ENCODE peak calls at places on chromosome 14, in five cellular contexts. X is MM.1S, Y is hepatocyte, H is PC-3, Q is HCT116. A is an unnamed sample.

GRCh38 chr14:99067927-99068326 is 204.1 kb downstream of the BCL11B start:
- DNase-seq in Y (no peak), Q (no peak), H (no peak), X (no peak), A (no peak)

GRCh38 chr14:91063119-91063518 is 2.7 kb upstream of the RPS6KA5 start:
- DNase-seq in Y (no peak), Q (no peak), H (peak), X (peak), A (no peak)

GRCh38 chr14:103690332-103690731 is 24.9 kb downstream of the XRCC3 start:
- DNase-seq in Q (no peak), Y (no peak), H (no peak), X (no peak), A (no peak)

GRCh38 chr14:104593241-104593701 is 11.3 kb downstream of the TMEM179 start:
- DNase-seq in Q (no peak), H (no peak), Y (no peak), X (no peak), A (no peak)

GRCh38 chr14:97380539-97380941 is 583.4 kb downstream of the VRK1 start:
- DNase-seq in H (peak), X (no peak), Q (peak), Y (peak), A (no peak)

GRCh38 chr14:23551266-23552028 is at the start of gene ZFHX2:
- DNase-seq in H (peak), Q (peak), X (peak), Y (peak), A (peak)

GRCh38 chr14:85527006-85527405 is 2.9 kb upstream of the FLRT2 start:
- DNase-seq in Q (no peak), H (peak), Y (no peak), X (no peak), A (no peak)

GRCh38 chr14:85439696-85440328 is 90.1 kb upstream of the FLRT2 start:
- DNase-seq in Y (no peak), Q (no peak), X (no peak), H (no peak), A (no peak)

GRCh38 chr14:53955671-53956426 is 776 bp downstream of the BMP4 start:
- DNase-seq in X (no peak), Y (peak), Q (no peak), H (no peak), A (peak)

GRCh38 chr14:99038401-99038800 is 233.6 kb downstream of the BCL11B start:
- DNase-seq in Q (no peak), X (no peak), Y (no peak), H (no peak), A (no peak)

GRCh38 chr14:42628591-42628990 is 1021.9 kb downstream of the LRFN5 start:
- DNase-seq in X (peak), H (no peak), Y (no peak), Q (no peak), A (no peak)

GRCh38 chr14:31026395-31027096 is 367 bp upstream of the STRN3 start:
- DNase-seq in X (peak), Y (peak), Q (peak), H (peak), A (peak)

GRCh38 chr14:70208380-70208779 is 19.6 kb upstream of the SLC8A3 start:
- DNase-seq in X (no peak), Q (no peak), H (no peak), Y (no peak), A (no peak)

GRCh38 chr14:56731187-56731586 is 79.1 kb downstream of the OTX2 start:
- DNase-seq in H (no peak), X (no peak), Q (no peak), Y (no peak), A (no peak)

DNA sequence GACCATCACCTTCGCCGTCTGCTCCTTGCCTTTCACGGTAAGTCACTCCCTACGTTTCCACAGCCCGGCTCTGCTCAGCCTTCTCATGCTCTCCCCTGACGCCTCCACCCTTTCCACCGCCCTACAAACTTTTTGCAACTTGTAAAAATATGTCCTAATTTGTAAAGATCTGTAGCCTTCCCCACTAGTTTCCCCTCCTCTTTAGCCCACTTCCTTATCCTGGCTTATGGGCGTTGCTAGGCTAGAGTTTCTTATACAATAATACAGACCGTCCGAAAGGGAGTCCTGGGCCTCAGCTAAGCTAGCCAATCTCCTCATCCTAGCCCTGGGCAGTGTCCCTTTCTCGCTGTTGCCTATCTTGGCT is 1.2 kb downstream of the PTGER2 start:
- DNase-seq in H (no peak), Q (no peak), X (no peak), Y (no peak), A (peak)
- H2AFZ ChIP-seq in H (no peak), Q (no peak), X (no peak), Y (peak), A (no peak)

DNA sequence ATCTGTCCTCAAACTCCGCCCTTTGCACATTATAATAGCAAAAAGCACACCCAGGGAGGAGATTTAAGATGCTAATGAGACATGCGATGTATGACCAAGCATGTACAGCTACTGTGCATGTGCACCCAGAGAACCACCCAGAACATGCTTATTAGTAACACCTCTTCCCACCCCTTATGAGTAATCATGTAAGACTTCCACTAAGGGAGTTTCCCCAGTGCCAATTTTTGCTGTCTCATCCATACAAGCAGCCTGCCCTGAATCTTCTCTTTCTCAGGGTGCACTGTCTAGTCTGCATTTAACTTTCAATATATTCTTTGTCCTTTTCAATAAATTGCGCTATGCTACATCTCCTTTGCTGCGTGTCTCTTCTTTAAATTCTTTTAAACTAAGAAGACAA is 830.0 kb upstream of the NOVA1 start:
- DNase-seq in H (peak), X (no peak), Q (no peak), Y (no peak), A (no peak)
- TF ChIP-seq EZH2phosphoT487 in H (no peak), X (no peak), Q (no peak), Y (no peak), A (no peak)

DNA sequence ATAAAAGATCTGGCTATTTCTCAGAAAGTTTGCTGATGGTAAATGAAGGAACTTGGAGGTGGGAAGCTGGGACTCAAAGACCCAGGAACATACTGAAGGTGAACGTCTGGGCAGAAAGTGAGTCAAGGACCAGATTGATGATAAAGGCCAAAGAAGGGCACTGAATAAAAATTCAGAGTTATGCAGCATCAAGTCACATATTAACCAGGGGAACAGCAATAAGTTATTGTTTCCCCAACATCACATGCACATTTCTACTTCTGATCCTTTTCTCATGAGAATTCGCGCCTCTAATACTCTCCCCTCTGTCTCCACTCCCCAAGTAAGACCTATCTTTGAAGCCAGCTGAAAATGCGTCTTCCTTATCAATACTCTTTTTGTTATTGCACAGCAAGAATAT is 71.8 kb upstream of the SLC35F4 start:
- DNase-seq in X (no peak), Y (no peak), Q (no peak), H (no peak), A (no peak)
- TF ChIP-seq CTCF in X (no peak), Y (no peak), Q (no peak), H (no peak), A (no peak)

GRCh38 chr14:100238419-100239199 is at the start of gene YY1:
- DNase-seq in X (peak), Y (peak), H (peak), Q (peak), A (peak)

GRCh38 chr14:100239840-100240724 is 1.1 kb downstream of the YY1 start:
- DNase-seq in Y (peak), X (peak), H (peak), Q (peak), A (peak)

GRCh38 chr14:100237735-100238418 is 1.1 kb upstream of the YY1 start:
- DNase-seq in X (peak), H (peak), Q (no peak), Y (peak), A (peak)

GRCh38 chr14:100240725-100241032 is 1.7 kb downstream of the YY1 start:
- DNase-seq in Y (no peak), Q (no peak), H (no peak), X (no peak), A (no peak)

DNA sequence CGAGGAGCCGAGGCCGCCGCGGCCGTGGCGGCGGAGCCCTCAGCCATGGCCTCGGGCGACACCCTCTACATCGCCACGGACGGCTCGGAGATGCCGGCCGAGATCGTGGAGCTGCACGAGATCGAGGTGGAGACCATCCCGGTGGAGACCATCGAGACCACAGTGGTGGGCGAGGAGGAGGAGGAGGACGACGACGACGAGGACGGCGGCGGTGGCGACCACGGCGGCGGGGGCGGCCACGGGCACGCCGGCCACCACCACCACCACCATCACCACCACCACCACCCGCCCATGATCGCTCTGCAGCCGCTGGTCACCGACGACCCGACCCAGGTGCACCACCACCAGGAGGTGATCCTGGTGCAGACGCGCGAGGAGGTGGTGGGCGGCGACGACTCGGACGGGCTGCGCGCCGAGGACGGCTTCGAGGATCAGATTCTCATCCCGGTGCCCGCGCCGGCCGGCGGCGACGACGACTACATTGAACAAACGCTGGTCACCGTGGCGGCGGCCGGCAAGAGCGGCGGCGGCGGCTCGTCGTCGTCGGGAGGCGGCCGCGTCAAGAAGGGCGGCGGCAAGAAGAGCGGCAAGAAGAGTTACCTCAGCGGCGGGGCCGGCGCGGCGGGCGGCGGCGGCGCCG is 376 bp downstream of the YY1 start:
- DNase-seq in Q (no peak), Y (peak), H (no peak), X (no peak), A (no peak)
- H2AFZ ChIP-seq in Q (no peak), Y (peak), H (no peak), X (no peak), A (no peak)

DNA sequence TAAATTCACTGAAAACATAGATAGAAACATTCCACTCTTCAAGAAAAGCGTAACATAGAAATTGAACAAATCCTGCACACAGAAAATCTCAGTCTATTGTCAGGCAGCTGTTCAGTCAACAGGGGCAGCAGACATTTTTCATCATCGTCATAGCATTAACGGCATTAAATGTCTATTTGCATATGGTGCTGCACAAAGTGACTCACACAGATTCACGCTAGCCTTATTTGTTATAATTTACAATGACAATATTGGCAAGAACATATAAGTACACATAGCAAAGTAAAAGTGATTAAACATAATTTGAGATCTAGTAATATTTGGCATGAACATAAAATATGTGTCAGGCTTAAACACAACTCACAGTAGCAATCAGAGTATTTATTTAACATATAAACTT is 95.7 kb downstream of the CEP128 start:
- DNase-seq in Y (no peak), Q (no peak), X (no peak), H (peak), A (no peak)
- TF ChIP-seq EZH2phosphoT487 in Y (no peak), Q (no peak), X (no peak), H (no peak), A (no peak)

GRCh38 chr14:39034481-39035296 is 68.3 kb downstream of the SEC23A start:
- DNase-seq in Q (no peak), Y (peak), H (peak), X (no peak), A (peak)
- TF ChIP-seq CTCF in Q (no peak), Y (peak), H (no peak), X (no peak), A (peak)

DNA sequence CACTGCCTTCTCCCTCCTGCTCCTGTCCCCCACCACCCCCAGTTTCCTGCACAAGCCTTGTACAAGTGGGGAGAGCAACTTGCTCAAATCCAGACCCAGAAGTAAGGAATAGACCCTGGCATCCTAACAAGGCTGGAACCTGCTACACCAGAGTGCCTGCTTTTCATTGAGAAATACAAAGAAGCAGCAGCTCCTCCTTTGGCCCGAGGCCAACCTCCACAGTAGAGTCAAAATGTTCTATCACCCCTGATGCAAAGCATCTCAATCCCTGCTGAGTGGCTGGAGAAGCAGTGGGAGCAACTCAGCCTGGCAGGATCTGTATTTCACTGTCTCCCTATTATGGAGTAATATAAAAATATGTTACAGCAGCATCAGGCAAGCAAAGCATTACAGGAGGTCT is 186.1 kb upstream of the EGLN3 start:
- DNase-seq in Q (no peak), Y (peak), X (no peak), H (no peak), A (no peak)
- H2AFZ ChIP-seq in Q (no peak), Y (no peak), X (no peak), H (no peak), A (no peak)

DNA sequence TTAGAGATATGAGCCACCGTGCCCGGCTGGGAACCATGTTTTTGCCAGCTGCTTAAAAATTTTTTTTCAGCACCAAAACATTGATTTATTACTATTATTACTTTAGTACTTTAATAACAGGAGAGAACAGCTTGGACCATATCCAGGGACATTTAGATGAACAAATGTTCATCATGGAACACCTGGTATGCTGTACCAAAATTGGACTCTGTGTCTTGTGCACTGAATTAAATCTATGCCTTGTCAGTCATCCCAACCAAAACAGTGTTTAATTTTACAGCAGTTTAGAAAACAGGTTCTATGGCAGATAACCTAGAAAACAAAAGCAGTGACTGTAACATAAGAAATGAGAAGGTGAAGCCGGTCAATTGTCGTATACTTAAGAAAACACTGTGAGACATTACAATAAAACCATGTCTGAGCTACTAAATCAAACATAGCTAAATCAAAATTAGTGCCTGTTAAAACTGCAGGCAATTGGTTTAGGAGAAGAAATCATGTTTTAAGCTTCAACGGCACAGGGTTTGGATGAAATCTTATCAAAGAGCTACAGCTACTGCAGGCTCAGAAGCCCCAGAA is 58.2 kb upstream of the PYGL start:
- DNase-seq in Q (no peak), H (no peak), X (no peak), Y (no peak), A (no peak)
- TF ChIP-seq EZH2phosphoT487 in Q (no peak), H (no peak), X (no peak), Y (no peak), A (no peak)

A was measured in neural progenitor cell.